ENCODE peak calls at places on chromosomes 3 and 15, in seven cellular contexts. E is CD8-positive, alpha-beta memory T cell; K is T47D; C is AG04450; M is pancreas; W is cardiac fibroblast; N is nephron progenitor cell. T is an unnamed sample.

GRCh38 chr3:70264122-70264780 is 48.2 kb downstream of the MDFIC2 start:
- DNase-seq in M (peak), K (no peak), N (no peak), C (no peak), E (no peak), W (peak), T (no peak)

GRCh38 chr15:91921188-91921820 is 67.8 kb downstream of the SLCO3A1 start:
- DNase-seq in M (no peak), E (no peak), N (no peak), W (peak), K (no peak), C (no peak), T (no peak)

GRCh38 chr15:47987908-47988532 is 132.8 kb upstream of the SLC24A5 start:
- DNase-seq in E (no peak), W (peak), C (peak), M (peak), K (peak), N (peak), T (peak)

GRCh38 chr3:108487439-108487838 is 23.0 kb downstream of the MYH15 start:
- DNase-seq in W (no peak), E (no peak), N (no peak), M (no peak), C (no peak), K (no peak), T (no peak)

GRCh38 chr3:55989351-55989750 is 478.9 kb downstream of the ERC2 start:
- DNase-seq in N (no peak), K (no peak), C (no peak), W (no peak), M (no peak), E (no peak), T (no peak)

GRCh38 chr15:31398677-31399260 is 72.1 kb downstream of the KLF13 start:
- DNase-seq in E (no peak), K (no peak), M (no peak), N (no peak), C (no peak), W (peak), T (no peak)

GRCh38 chr3:161069441-161070251 is 35.5 kb downstream of the B3GALNT1 start:
- DNase-seq in E (no peak), W (peak), C (peak), K (peak), N (no peak), M (peak), T (no peak)

GRCh38 chr3:186214670-186215069 is 105.8 kb upstream of the ETV5 start:
- DNase-seq in K (no peak), N (no peak), E (no peak), C (no peak), M (no peak), W (no peak), T (no peak)

GRCh38 chr15:43550527-43551363 is 33.3 kb downstream of the MAP1A start:
- DNase-seq in N (no peak), E (no peak), W (peak), M (no peak), K (no peak), C (no peak), T (peak)

GRCh38 chr3:177792363-177793030 is 595.2 kb upstream of the TBL1XR1 start:
- DNase-seq in K (no peak), W (no peak), N (no peak), C (no peak), M (no peak), E (no peak), T (peak)

GRCh38 chr3:143565943-143566342 is 282.3 kb downstream of the SLC9A9 start:
- DNase-seq in N (no peak), W (peak), C (no peak), K (no peak), E (no peak), M (no peak), T (peak)

GRCh38 chr15:90558182-90558581 is 28.5 kb downstream of the CRTC3 start:
- DNase-seq in M (no peak), C (no peak), K (no peak), E (no peak), W (peak), N (no peak), T (peak)

GRCh38 chr15:48541659-48542334 is 103.7 kb downstream of the FBN1 start:
- DNase-seq in K (no peak), W (peak), C (no peak), M (no peak), N (no peak), E (no peak), T (no peak)

GRCh38 chr3:24145981-24146822 is 201.1 kb downstream of the NR1D2 start:
- DNase-seq in N (no peak), K (no peak), W (peak), C (peak), M (no peak), E (no peak), T (no peak)

GRCh38 chr3:66115858-66116654 is 77.3 kb upstream of the MAGI1 start:
- DNase-seq in C (peak), K (peak), E (no peak), M (peak), W (peak), N (peak), T (peak)

GRCh38 chr15:59918994-59919951 is 84.8 kb upstream of the FOXB1 start:
- DNase-seq in M (no peak), C (no peak), N (no peak), K (no peak), E (no peak), W (peak), T (peak)

GRCh38 chr15:28978661-28979060 is 92.9 kb downstream of the APBA2 start:
- DNase-seq in E (no peak), M (no peak), K (no peak), W (no peak), C (no peak), N (no peak), T (no peak)

T was measured in cardiac muscle cell.